ENCODE peak calls at places on chromosome 16, in eight cellular contexts. Z is adrenal gland, H is hepatocyte, E is prostate gland, I is psoas muscle, Y is esophagus muscularis mucosa, Q is cardiac muscle cell, U is PC-3. L is an unnamed sample.

GRCh38 chr16:52191533-52192134 is 355.3 kb downstream of the TOX3 start:
- DNase-seq in Z (peak; percentile 72), H (peak; percentile 81), E (peak; percentile 50), I (peak; percentile 25), Y (peak; percentile 91), Q (peak; percentile 73), U (peak; percentile 63), L (peak; percentile 79)

GRCh38 chr16:31696968-31697743 is 169.5 kb downstream of the AHSP start:
- DNase-seq in Z (no peak), H (peak; percentile 48), E (no peak), I (no peak), Y (peak; percentile 64), Q (peak; percentile 59), U (peak; percentile 56), L (no peak)

GRCh38 chr16:85321856-85322271 is 209.6 kb upstream of the CIBAR2 start:
- DNase-seq in Z (peak; percentile 96), H (no peak), E (peak; percentile 87), I (peak; percentile 98), Y (peak; percentile 97), Q (peak; percentile 99), U (no peak), L (peak; percentile 94)

GRCh38 chr16:720507-720989 is 398 bp upstream of the ANTKMT start:
- DNase-seq in Z (peak; percentile 62), H (peak; percentile 73), E (no peak), I (peak; percentile 44), Y (no peak), Q (peak; percentile 82), U (peak; percentile 50), L (peak; percentile 43)

GRCh38 chr16:87496101-87496801 is 3.4 kb upstream of the ZCCHC14 start:
- DNase-seq in Z (no peak), H (no peak), E (no peak), I (no peak), Y (no peak), Q (no peak), U (no peak), L (no peak)

GRCh38 chr16:23185661-23186060 is 3.1 kb downstream of the SCNN1G start:
- DNase-seq in Z (no peak), H (no peak), E (no peak), I (no peak), Y (no peak), Q (no peak), U (no peak), L (peak; percentile 48)

GRCh38 chr16:2147981-2148671 is at the start of gene RAB26:
- DNase-seq in Z (peak; percentile 94), H (peak; percentile 90), E (peak; percentile 84), I (peak; percentile 85), Y (no peak), Q (peak; percentile 67), U (peak; percentile 85), L (peak; percentile 95)

GRCh38 chr16:89525146-89525913 is 17.1 kb downstream of the SPG7 start:
- DNase-seq in Z (no peak), H (no peak), E (no peak), I (no peak), Y (no peak), Q (no peak), U (no peak), L (no peak)

GRCh38 chr16:74738134-74738541 is 36.5 kb downstream of the FA2H start:
- DNase-seq in Z (no peak), H (peak; percentile 76), E (no peak), I (no peak), Y (no peak), Q (no peak), U (peak; percentile 77), L (peak; percentile 55)

GRCh38 chr16:62700456-62701280 is 664.4 kb upstream of the CDH8 start:
- DNase-seq in Z (no peak), H (no peak), E (no peak), I (no peak), Y (no peak), Q (no peak), U (no peak), L (no peak)

GRCh38 chr16:871562-872330 is 71.2 kb upstream of the GNG13 start:
- DNase-seq in Z (no peak), H (no peak), E (no peak), I (peak; percentile 8), Y (no peak), Q (no peak), U (no peak), L (peak; percentile 37)

GRCh38 chr16:61829631-61830030 is 206.6 kb downstream of the CDH8 start:
- DNase-seq in Z (no peak), H (no peak), E (no peak), I (no peak), Y (no peak), Q (no peak), U (no peak), L (no peak)

GRCh38 chr16:84838383-84838948 is 18.7 kb downstream of the CRISPLD2 start:
- DNase-seq in Z (no peak), H (no peak), E (no peak), I (no peak), Y (no peak), Q (no peak), U (peak; percentile 7), L (no peak)

GRCh38 chr16:19210968-19211367 is 42.9 kb downstream of the SYT17 start:
- DNase-seq in Z (no peak), H (no peak), E (no peak), I (no peak), Y (no peak), Q (no peak), U (no peak), L (no peak)

GRCh38 chr16:57616241-57616640 is 12.2 kb upstream of the ADGRG1 start:
- DNase-seq in Z (peak; percentile 12), H (no peak), E (no peak), I (no peak), Y (no peak), Q (no peak), U (no peak), L (no peak)

GRCh38 chr16:11836653-11837244 is 14.6 kb downstream of the RSL1D1 start:
- DNase-seq in Z (no peak), H (no peak), E (no peak), I (no peak), Y (no peak), Q (peak; percentile 68), U (peak; percentile 32), L (no peak)

GRCh38 chr16:14013571-14014283 is 57.4 kb upstream of the MRTFB start:
- DNase-seq in Z (peak; percentile 42), H (peak; percentile 18), E (no peak), I (no peak), Y (no peak), Q (peak; percentile 80), U (peak; percentile 62), L (no peak)

GRCh38 chr16:84144301-84144858 is 597 bp downstream of the HSDL1 start:
- DNase-seq in Z (peak; percentile 42), H (peak; percentile 50), E (peak; percentile 10), I (peak; percentile 25), Y (no peak), Q (peak; percentile 13), U (peak; percentile 6), L (peak; percentile 35)

GRCh38 chr16:14418795-14419225 is 211.2 kb downstream of the PARN start:
- DNase-seq in Z (no peak), H (no peak), E (peak; percentile 71), I (no peak), Y (no peak), Q (peak; percentile 52), U (no peak), L (no peak)

GRCh38 chr16:79191933-79192332 is 408.6 kb downstream of the MAF start:
- DNase-seq in Z (no peak), H (no peak), E (no peak), I (no peak), Y (no peak), Q (peak; percentile 9), U (no peak), L (no peak)

GRCh38 chr16:14309906-14310305 is 238.8 kb downstream of the MRTFB start:
- DNase-seq in Z (peak; percentile 58), H (no peak), E (no peak), I (no peak), Y (no peak), Q (no peak), U (peak; percentile 68), L (peak; percentile 41)

GRCh38 chr16:87648236-87648635 is 45.9 kb downstream of the JPH3 start:
- DNase-seq in Z (no peak), H (no peak), E (no peak), I (no peak), Y (no peak), Q (peak; percentile 0), U (no peak), L (no peak)

GRCh38 chr16:88478115-88478514 is 25.0 kb downstream of the ZFPM1 start:
- DNase-seq in Z (no peak), H (no peak), E (no peak), I (no peak), Y (no peak), Q (no peak), U (no peak), L (no peak)

GRCh38 chr16:67481561-67482259 is 753 bp upstream of the ATP6V0D1 start:
- DNase-seq in Z (peak; percentile 75), H (peak; percentile 48), E (no peak), I (peak; percentile 60), Y (no peak), Q (peak; percentile 45), U (no peak), L (peak; percentile 60)
- TF ChIP-seq CTCF in Z (no peak), H (no peak), E (no peak), I (no peak), Y (no peak), Q (no peak), U (no peak), L (no peak)

DNA sequence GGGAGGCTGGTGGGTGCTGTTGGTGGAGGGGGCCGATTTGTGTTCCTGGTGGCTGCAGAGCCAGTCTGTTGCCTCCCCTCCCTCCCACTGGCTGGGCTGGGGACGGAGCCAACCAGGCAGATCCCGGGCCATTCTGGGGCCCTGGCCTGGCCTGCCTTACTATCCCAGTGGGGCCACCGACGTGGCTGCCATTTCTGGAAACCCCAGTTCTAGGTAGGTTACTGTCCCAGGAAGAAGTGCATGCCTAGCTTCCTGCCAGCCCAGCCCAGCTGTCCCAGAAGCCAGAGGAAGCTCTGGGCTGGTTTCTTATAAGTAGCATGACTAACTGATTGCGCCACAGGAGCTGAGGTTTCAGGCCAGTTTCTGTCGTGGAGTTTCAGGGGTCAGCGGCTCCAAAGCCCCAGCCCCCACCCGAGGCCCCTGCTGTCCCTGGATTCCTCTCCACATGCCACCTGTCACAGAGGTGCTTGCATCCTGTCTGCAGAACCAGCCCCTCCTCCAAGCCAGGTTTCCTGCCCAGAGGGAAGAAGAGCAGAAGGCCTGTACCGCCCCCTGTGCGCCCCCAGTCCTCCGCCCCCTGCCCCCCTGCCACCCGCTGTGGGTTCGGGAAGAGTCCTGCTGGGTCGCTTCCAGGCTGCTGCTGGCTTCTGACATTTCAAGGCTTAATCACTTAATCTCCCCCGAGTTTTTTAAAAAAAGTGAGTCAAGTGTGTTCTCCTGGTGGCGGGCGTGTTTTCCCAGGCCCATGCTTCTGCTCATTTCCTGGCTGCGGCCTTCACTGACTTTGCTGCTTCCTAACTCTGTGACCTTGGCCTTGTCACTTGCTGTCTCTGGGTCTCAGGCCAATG is 13.2 kb downstream of the IL4R start:
- DNase-seq in Z (peak; percentile 95), H (peak; percentile 88), E (peak; percentile 66), I (peak; percentile 87), Y (peak; percentile 98), Q (peak; percentile 95), U (peak; percentile 88), L (peak; percentile 59)
- H3K4me3 ChIP-seq in Z (no peak overlapping the region), H (no peak overlapping the region), E (no peak overlapping the region), I (peak overlapping the region; percentile 18), Y (no peak overlapping the region), Q (no peak overlapping the region), U (peak overlapping the region; percentile 48), L (no peak overlapping the region)

GRCh38 chr16:72664122-72664479 is 383.8 kb downstream of the ZFHX3 start:
- DNase-seq in Z (no peak), H (no peak), E (no peak), I (no peak), Y (no peak), Q (peak; percentile 13), U (peak; percentile 9), L (no peak)
- H3K27ac ChIP-seq in Z (no peak overlapping the region), H (peak overlapping the region; percentile 54), E (no peak overlapping the region), I (no peak overlapping the region), Y (peak overlapping the region; percentile 60), Q (peak overlapping the region; percentile 94), U (peak overlapping the region; percentile 54), L (no peak overlapping the region)

GRCh38 chr16:72961115-72961832 is 86.7 kb downstream of the ZFHX3 start:
- DNase-seq in Z (no peak), H (no peak), E (no peak), I (peak; percentile 57), Y (no peak), Q (peak; percentile 14), U (peak; percentile 25), L (no peak)
- TF ChIP-seq CTCF in Z (peak; percentile 46), H (peak; percentile 32), E (no peak), I (peak; percentile 35), Y (no peak), Q (peak; percentile 47), U (peak; percentile 59), L (peak; percentile 35)

L was measured in pancreas.